ENCODE peak calls at places on chromosomes 12 and 14, in five cellular contexts. I is T-helper 1 cell; M is stimulated activated CD8-positive, alpha-beta memory T cell treated with anti-CD3 and anti-CD28 coated beads, Interleukin-15, amount 100 ng/mL, for 24 hours; K is tibial artery; F is choroid plexus epithelial cell. E is an unnamed sample.

GRCh38 chr12:71958993-71959588 is 20.4 kb downstream of the TPH2 start:
- DNase-seq in I (no peak), M (no peak), K (no peak), F (peak; percentile 41), E (no peak)

GRCh38 chr12:121628037-121628436 is 1.7 kb downstream of the ORAI1 start:
- DNase-seq in I (no peak), M (no peak), K (no peak), F (no peak), E (no peak)

GRCh38 chr12:89059721-89060120 is 292.6 kb downstream of the DUSP6 start:
- DNase-seq in I (no peak), M (no peak), K (no peak), F (peak; percentile 26), E (no peak)

GRCh38 chr12:21545557-21545956 is 19.5 kb downstream of the SPX start:
- DNase-seq in I (no peak), M (no peak), K (no peak), F (no peak), E (no peak)

GRCh38 chr12:58920102-58920955 is at the start of gene LRIG3:
- DNase-seq in I (peak; percentile 26), M (no peak), K (peak; percentile 89), F (peak; percentile 96), E (peak; percentile 20)

GRCh38 chr12:112686373-112686772 is 105.2 kb upstream of the RPH3A start:
- DNase-seq in I (no peak), M (no peak), K (no peak), F (peak; percentile 8), E (no peak)

GRCh38 chr12:119308743-119309456 is 25.6 kb upstream of the CCDC60 start:
- DNase-seq in I (no peak), M (no peak), K (no peak), F (no peak), E (no peak)

GRCh38 chr14:40394634-40395340 is 962.6 kb upstream of the FBXO33 start:
- DNase-seq in I (no peak), M (no peak), K (no peak), F (no peak), E (no peak)

GRCh38 chr14:71383510-71383909 is 476.3 kb downstream of the PCNX1 start:
- DNase-seq in I (no peak), M (no peak), K (no peak), F (no peak), E (no peak)

GRCh38 chr12:100718212-100718611 is 76.4 kb upstream of the ANO4 start:
- DNase-seq in I (no peak), M (no peak), K (no peak), F (peak; percentile 12), E (no peak)

GRCh38 chr14:89635615-89636014 is 218.6 kb upstream of the FOXN3 start:
- DNase-seq in I (no peak), M (no peak), K (no peak), F (peak; percentile 79), E (no peak)

GRCh38 chr12:93441111-93441616 is 583 bp downstream of the UBE2N start:
- DNase-seq in I (peak; percentile 49), M (peak; percentile 7), K (no peak), F (no peak), E (peak; percentile 58)

GRCh38 chr14:77989441-77989891 is 180.7 kb upstream of the NRXN3 start:
- DNase-seq in I (no peak), M (no peak), K (no peak), F (no peak), E (no peak)

GRCh38 chr14:32408018-32408417 is 78.9 kb downstream of the AKAP6 start:
- DNase-seq in I (no peak), M (no peak), K (peak; percentile 28), F (peak; percentile 36), E (no peak)